ENCODE peak calls at places on chromosomes 1 and 21, in eight cellular contexts. One of them, this sample, is unnamed.

GRCh38 chr1:9825101-9826074 is 1.6 kb upstream of the CLSTN1 start:
- DNase-seq in epithelial cell of esophagus: peak
- DNase-seq in aorta: peak
- DNase-seq in AG04450: no peak
- DNase-seq in activated CD4-positive, alpha-beta T cell treated with anti-CD3 and anti-CD28 coated beads, Interleukin-2, amount 50 U/mL, for 48 hours: peak
- DNase-seq in A549: peak
- DNase-seq in mucosa of gallbladder: peak
- DNase-seq in amniotic epithelial cell: peak
- DNase-seq in this sample: no peak

GRCh38 chr1:218351617-218352438 is 6.7 kb downstream of the TGFB2 start:
- DNase-seq in epithelial cell of esophagus: peak
- DNase-seq in aorta: peak
- DNase-seq in AG04450: no peak
- DNase-seq in activated CD4-positive, alpha-beta T cell treated with anti-CD3 and anti-CD28 coated beads, Interleukin-2, amount 50 U/mL, for 48 hours: no peak
- DNase-seq in A549: no peak
- DNase-seq in mucosa of gallbladder: no peak
- DNase-seq in amniotic epithelial cell: peak
- DNase-seq in this sample: no peak

GRCh38 chr1:87410771-87411170 is 82.1 kb downstream of the LMO4 start:
- DNase-seq in epithelial cell of esophagus: peak
- DNase-seq in aorta: no peak
- DNase-seq in AG04450: no peak
- DNase-seq in activated CD4-positive, alpha-beta T cell treated with anti-CD3 and anti-CD28 coated beads, Interleukin-2, amount 50 U/mL, for 48 hours: no peak
- DNase-seq in A549: no peak
- DNase-seq in mucosa of gallbladder: no peak
- DNase-seq in amniotic epithelial cell: no peak
- DNase-seq in this sample: no peak

GRCh38 chr1:32487182-32487581 is 22.3 kb downstream of the ZBTB8B start:
- DNase-seq in epithelial cell of esophagus: no peak
- DNase-seq in aorta: no peak
- DNase-seq in AG04450: no peak
- DNase-seq in activated CD4-positive, alpha-beta T cell treated with anti-CD3 and anti-CD28 coated beads, Interleukin-2, amount 50 U/mL, for 48 hours: no peak
- DNase-seq in A549: no peak
- DNase-seq in mucosa of gallbladder: no peak
- DNase-seq in amniotic epithelial cell: peak
- DNase-seq in this sample: no peak

GRCh38 chr1:222081859-222082258 is 340.0 kb upstream of the DUSP10 start:
- DNase-seq in epithelial cell of esophagus: peak
- DNase-seq in aorta: no peak
- DNase-seq in AG04450: no peak
- DNase-seq in activated CD4-positive, alpha-beta T cell treated with anti-CD3 and anti-CD28 coated beads, Interleukin-2, amount 50 U/mL, for 48 hours: no peak
- DNase-seq in A549: no peak
- DNase-seq in mucosa of gallbladder: no peak
- DNase-seq in amniotic epithelial cell: no peak
- DNase-seq in this sample: no peak

GRCh38 chr1:165890684-165891083 is 63.3 kb downstream of the UCK2 start:
- DNase-seq in epithelial cell of esophagus: no peak
- DNase-seq in aorta: no peak
- DNase-seq in AG04450: no peak
- DNase-seq in activated CD4-positive, alpha-beta T cell treated with anti-CD3 and anti-CD28 coated beads, Interleukin-2, amount 50 U/mL, for 48 hours: no peak
- DNase-seq in A549: no peak
- DNase-seq in mucosa of gallbladder: no peak
- DNase-seq in amniotic epithelial cell: peak
- DNase-seq in this sample: no peak

GRCh38 chr1:1067284-1068076 is 6.6 kb downstream of the RNF223 start:
- DNase-seq in epithelial cell of esophagus: no peak
- DNase-seq in aorta: no peak
- DNase-seq in AG04450: no peak
- DNase-seq in activated CD4-positive, alpha-beta T cell treated with anti-CD3 and anti-CD28 coated beads, Interleukin-2, amount 50 U/mL, for 48 hours: no peak
- DNase-seq in A549: no peak
- DNase-seq in mucosa of gallbladder: no peak
- DNase-seq in amniotic epithelial cell: no peak
- DNase-seq in this sample: no peak

GRCh38 chr21:33531007-33531406 is 10.9 kb downstream of the GART start:
- DNase-seq in epithelial cell of esophagus: no peak
- DNase-seq in aorta: no peak
- DNase-seq in AG04450: no peak
- DNase-seq in activated CD4-positive, alpha-beta T cell treated with anti-CD3 and anti-CD28 coated beads, Interleukin-2, amount 50 U/mL, for 48 hours: no peak
- DNase-seq in A549: no peak
- DNase-seq in mucosa of gallbladder: no peak
- DNase-seq in amniotic epithelial cell: no peak
- DNase-seq in this sample: no peak

GRCh38 chr1:180057883-180058396 is 96.7 kb upstream of the QSOX1 start:
- DNase-seq in epithelial cell of esophagus: peak
- DNase-seq in aorta: no peak
- DNase-seq in AG04450: no peak
- DNase-seq in activated CD4-positive, alpha-beta T cell treated with anti-CD3 and anti-CD28 coated beads, Interleukin-2, amount 50 U/mL, for 48 hours: no peak
- DNase-seq in A549: no peak
- DNase-seq in mucosa of gallbladder: no peak
- DNase-seq in amniotic epithelial cell: no peak
- DNase-seq in this sample: no peak

GRCh38 chr1:84415386-84415785 is 17.1 kb downstream of the DNASE2B start:
- DNase-seq in epithelial cell of esophagus: peak
- DNase-seq in aorta: no peak
- DNase-seq in AG04450: no peak
- DNase-seq in activated CD4-positive, alpha-beta T cell treated with anti-CD3 and anti-CD28 coated beads, Interleukin-2, amount 50 U/mL, for 48 hours: no peak
- DNase-seq in A549: no peak
- DNase-seq in mucosa of gallbladder: no peak
- DNase-seq in amniotic epithelial cell: no peak
- DNase-seq in this sample: no peak

GRCh38 chr1:200738348-200738732 is 353 bp upstream of the CAMSAP2 start:
- DNase-seq in epithelial cell of esophagus: no peak
- DNase-seq in aorta: no peak
- DNase-seq in AG04450: no peak
- DNase-seq in activated CD4-positive, alpha-beta T cell treated with anti-CD3 and anti-CD28 coated beads, Interleukin-2, amount 50 U/mL, for 48 hours: no peak
- DNase-seq in A549: no peak
- DNase-seq in mucosa of gallbladder: no peak
- DNase-seq in amniotic epithelial cell: no peak
- DNase-seq in this sample: no peak

GRCh38 chr1:193042766-193043691 is 16.1 kb downstream of the UCHL5 start:
- DNase-seq in epithelial cell of esophagus: no peak
- DNase-seq in aorta: no peak
- DNase-seq in AG04450: no peak
- DNase-seq in activated CD4-positive, alpha-beta T cell treated with anti-CD3 and anti-CD28 coated beads, Interleukin-2, amount 50 U/mL, for 48 hours: no peak
- DNase-seq in A549: no peak
- DNase-seq in mucosa of gallbladder: no peak
- DNase-seq in amniotic epithelial cell: no peak
- DNase-seq in this sample: no peak

GRCh38 chr1:202010042-202011015 is at the start of gene ELF3:
- DNase-seq in epithelial cell of esophagus: peak
- DNase-seq in aorta: no peak
- DNase-seq in AG04450: no peak
- DNase-seq in activated CD4-positive, alpha-beta T cell treated with anti-CD3 and anti-CD28 coated beads, Interleukin-2, amount 50 U/mL, for 48 hours: no peak
- DNase-seq in A549: peak
- DNase-seq in mucosa of gallbladder: peak
- DNase-seq in amniotic epithelial cell: no peak
- DNase-seq in this sample: no peak

This sample was measured in GOT3.